ENCODE peak calls at places on chromosomes 3 and 15, in ten cellular contexts. J, G, W, U, F, B, Z, I, M and P are unnamed samples.

GRCh38 chr15:39300451-39301153 is 280.3 kb upstream of the THBS1 start:
- DNase-seq in Z (peak), B (peak), G (no peak), M (no peak), F (no peak), J (peak), I (no peak), U (no peak), W (no peak), P (peak)

GRCh38 chr15:34719051-34719882 is 35.5 kb downstream of the GJD2 start:
- DNase-seq in I (no peak), G (no peak), U (no peak), W (no peak), M (no peak), J (no peak), B (no peak), F (no peak), Z (no peak), P (no peak)

GRCh38 chr15:78739996-78740903 is 71.0 kb downstream of the ADAMTS7 start:
- DNase-seq in U (no peak), J (no peak), Z (peak), F (peak), G (no peak), B (peak), W (no peak), I (peak), M (peak), P (peak)

GRCh38 chr3:169145551-169145950 is 518.0 kb downstream of the MECOM start:
- DNase-seq in M (no peak), G (no peak), I (no peak), W (no peak), F (no peak), Z (no peak), U (no peak), J (no peak), B (no peak), P (no peak)

GRCh38 chr3:65831733-65832425 is 206.8 kb downstream of the MAGI1 start:
- DNase-seq in G (peak), F (no peak), U (no peak), J (no peak), I (no peak), Z (no peak), M (no peak), B (peak), W (no peak), P (peak)

GRCh38 chr15:74545776-74546656 is 5.0 kb downstream of the ARID3B start:
- DNase-seq in Z (peak), B (peak), F (peak), I (peak), U (peak), G (peak), W (no peak), J (peak), M (peak), P (peak)

GRCh38 chr15:66070220-66070934 is 183.2 kb downstream of the MEGF11 start:
- DNase-seq in F (no peak), G (no peak), B (no peak), J (no peak), U (no peak), W (no peak), I (no peak), Z (no peak), M (no peak), P (no peak)

GRCh38 chr3:153291052-153291689 is 129.1 kb downstream of the RAP2B start:
- DNase-seq in J (no peak), M (no peak), G (no peak), W (no peak), Z (peak), F (peak), I (peak), U (no peak), B (peak), P (peak)

GRCh38 chr3:88188436-88188835 is 38.7 kb downstream of the C3orf38 start:
- DNase-seq in J (no peak), F (no peak), B (peak), I (no peak), U (no peak), M (no peak), Z (peak), G (no peak), W (no peak), P (peak)

GRCh38 chr3:16550676-16551341 is 37.3 kb upstream of the RFTN1 start:
- DNase-seq in M (peak), J (peak), Z (peak), F (peak), B (peak), G (peak), I (peak), W (peak), U (no peak), P (peak)

GRCh38 chr15:70089692-70089971 is 8.1 kb downstream of the TLE3 start:
- DNase-seq in I (no peak), U (no peak), Z (no peak), W (no peak), B (no peak), G (no peak), M (no peak), J (no peak), F (no peak), P (no peak)

GRCh38 chr3:27360113-27361078 is 8.8 kb downstream of the NEK10 start:
- DNase-seq in M (no peak), Z (peak), J (no peak), W (peak), F (no peak), B (peak), G (no peak), U (no peak), I (no peak), P (peak)

GRCh38 chr3:13494463-13495350 is 14.6 kb downstream of the HDAC11 start:
- DNase-seq in Z (peak), I (no peak), F (peak), U (peak), M (no peak), W (no peak), G (no peak), B (peak), J (no peak), P (peak)

GRCh38 chr15:82298520-82298919 is 35.9 kb downstream of the SAXO2 start:
- DNase-seq in I (no peak), J (no peak), B (no peak), G (no peak), M (no peak), U (no peak), Z (no peak), W (no peak), F (no peak), P (peak)

GRCh38 chr15:92020207-92020606 is 166.7 kb downstream of the SLCO3A1 start:
- DNase-seq in G (no peak), J (no peak), B (no peak), F (no peak), Z (no peak), W (no peak), U (no peak), I (no peak), M (no peak), P (no peak)

GRCh38 chr15:92019706-92020105 is 166.2 kb downstream of the SLCO3A1 start:
- DNase-seq in U (no peak), F (no peak), W (no peak), Z (no peak), I (no peak), B (no peak), M (no peak), J (no peak), G (no peak), P (no peak)

GRCh38 chr15:92023971-92024370 is 170.5 kb downstream of the SLCO3A1 start:
- DNase-seq in U (no peak), Z (no peak), G (no peak), F (no peak), J (no peak), W (no peak), M (no peak), B (peak), I (no peak), P (no peak)

GRCh38 chr15:92020765-92021164 is 167.3 kb downstream of the SLCO3A1 start:
- DNase-seq in M (no peak), U (no peak), W (no peak), J (no peak), G (peak), B (peak), F (no peak), Z (no peak), I (no peak), P (no peak)

DNA sequence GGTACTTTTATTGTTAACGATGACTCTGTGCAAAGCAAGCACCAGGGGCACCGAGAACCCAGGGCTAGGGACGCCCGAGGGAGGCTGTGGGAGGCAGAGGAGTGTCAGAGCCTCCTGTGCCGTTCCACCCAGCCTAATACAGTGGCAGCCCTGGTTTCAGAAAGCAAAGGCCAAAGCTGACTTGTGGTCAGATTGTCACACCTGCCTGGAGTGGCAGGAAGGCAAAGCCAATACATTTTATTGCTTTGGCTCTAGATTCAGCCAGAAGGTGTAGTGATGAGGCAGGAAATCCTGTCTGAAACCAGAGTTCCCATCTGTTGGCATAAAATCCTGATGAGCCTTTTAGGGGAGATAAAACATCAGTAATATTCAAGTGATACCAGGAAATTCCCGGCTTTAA is 168.3 kb downstream of the SLCO3A1 start:
- DNase-seq in M (no peak), B (no peak), G (no peak), F (no peak), I (no peak), Z (no peak), J (no peak), U (no peak), W (no peak), P (no peak)
- TF ChIP-seq CTCF in M (no peak), B (no peak), G (no peak), F (no peak), I (no peak), Z (no peak), J (no peak), U (no peak), W (no peak), P (no peak)

DNA sequence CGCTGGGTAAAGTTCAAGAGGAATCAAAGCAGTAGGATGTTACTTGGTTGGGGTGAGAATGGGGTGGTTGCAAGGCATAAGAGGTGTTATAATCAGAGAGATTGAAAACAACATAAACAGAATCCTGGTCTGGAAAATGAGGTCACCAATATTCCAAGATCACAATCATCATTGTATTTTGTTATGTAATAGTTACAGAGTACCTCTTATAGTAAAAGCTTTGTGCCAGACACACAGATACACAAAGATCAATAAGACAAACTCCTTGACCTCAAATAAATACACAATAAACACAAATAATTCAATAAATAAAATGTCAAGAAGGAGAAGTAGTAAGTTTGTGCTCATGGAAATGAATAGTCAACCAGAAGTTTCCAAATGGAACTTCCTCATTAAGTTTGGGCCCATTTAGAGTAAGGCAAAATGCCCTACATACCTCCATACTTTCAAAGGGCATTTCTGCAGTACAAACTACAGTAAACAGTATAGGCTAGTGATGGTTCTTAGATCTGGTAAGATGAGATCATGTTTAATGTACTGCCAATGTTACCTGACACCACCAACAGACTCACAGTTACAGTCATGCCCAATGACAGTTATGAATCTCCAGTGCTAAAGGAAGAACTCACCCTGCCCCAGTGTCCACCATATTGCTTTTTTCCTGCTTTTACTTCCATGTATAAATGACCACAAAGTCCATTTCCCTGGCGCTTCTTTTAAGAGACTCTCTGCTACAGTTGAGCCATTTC is 93.4 kb downstream of the KCNMB2 start:
- DNase-seq in F (no peak), U (no peak), Z (no peak), G (no peak), B (no peak), J (no peak), M (no peak), W (no peak), I (no peak), P (no peak)
- H3K4me3 ChIP-seq in F (no peak), U (no peak), Z (no peak), G (no peak), B (no peak), J (no peak), M (no peak), W (no peak), I (no peak), P (no peak)

GRCh38 chr15:89034305-89034704 is 54.0 kb upstream of the ABHD2 start:
- DNase-seq in G (no peak), F (no peak), W (no peak), M (no peak), Z (peak), B (peak), I (peak), J (no peak), U (no peak), P (peak)
- TF ChIP-seq CTCF in G (peak), F (peak), W (peak), M (peak), Z (peak), B (peak), I (peak), J (peak), U (peak), P (peak)

DNA sequence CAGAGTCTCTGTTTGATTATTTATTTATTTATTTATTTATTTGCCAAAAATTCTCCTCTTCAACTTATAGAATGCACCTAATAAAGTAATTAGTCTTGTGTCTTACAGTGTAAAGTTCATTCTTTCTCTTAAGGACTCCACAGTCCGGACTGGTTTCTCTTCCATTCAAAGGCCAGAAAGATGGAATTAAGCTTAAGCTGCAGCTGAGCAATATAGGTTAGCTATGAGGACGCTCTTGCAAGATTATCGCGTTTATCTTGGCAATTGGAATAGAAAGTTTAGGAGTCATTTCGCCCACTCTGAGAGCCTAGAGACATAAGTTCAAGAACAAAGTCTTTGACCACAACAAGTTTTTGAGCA is 15.0 kb downstream of the TAGLN3 start:
- DNase-seq in G (no peak), M (no peak), I (no peak), W (no peak), J (no peak), U (no peak), Z (no peak), F (no peak), B (no peak), P (no peak)
- H3K4me3 ChIP-seq in G (no peak), M (no peak), I (no peak), W (no peak), J (no peak), U (peak), Z (no peak), F (no peak), B (no peak), P (no peak)

DNA sequence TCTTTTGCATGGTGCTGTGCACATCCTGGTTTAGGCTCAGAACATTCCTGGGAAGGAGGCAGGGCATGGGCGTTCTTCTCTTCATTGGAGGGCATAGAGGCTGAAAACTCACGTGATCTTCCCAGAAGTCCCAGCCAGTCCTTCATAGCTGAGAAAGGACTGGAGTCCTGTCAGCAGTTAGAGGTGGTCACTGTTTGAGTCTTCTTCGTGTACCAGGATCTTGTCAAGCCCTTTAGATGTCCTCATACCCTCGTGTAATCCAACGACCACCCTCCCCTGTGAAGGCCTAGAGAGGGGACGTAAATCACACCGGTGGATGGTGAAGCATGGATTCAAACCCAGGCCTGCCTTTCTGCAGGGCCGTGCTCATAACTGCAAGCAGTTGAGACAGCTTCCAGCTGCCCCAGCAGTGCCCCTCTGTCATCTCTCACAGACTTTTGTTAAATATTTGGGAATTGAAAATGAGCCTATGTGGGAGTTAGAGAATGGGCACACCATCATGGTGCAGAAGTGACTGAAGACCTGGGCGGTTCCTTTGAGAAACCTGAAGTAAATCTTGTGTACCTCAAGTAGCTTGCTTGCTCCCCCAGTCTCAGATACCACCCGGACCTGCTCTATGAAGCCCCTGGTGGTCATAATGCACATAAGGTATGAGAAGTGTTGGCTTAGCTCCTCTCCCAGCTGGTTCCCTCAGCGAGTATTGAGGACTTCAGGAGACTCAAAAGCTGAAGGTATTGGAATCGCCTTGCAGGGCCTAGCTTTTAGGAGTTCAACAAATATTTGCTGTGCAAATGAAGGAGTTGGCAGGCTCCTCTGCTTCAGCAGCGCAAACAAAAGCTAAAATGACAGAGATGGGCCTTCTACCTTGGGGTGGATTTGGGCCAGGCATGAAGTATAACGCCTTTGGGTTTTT is 1.4 kb downstream of the CMTM8 start:
- DNase-seq in Z (peak), J (no peak), I (peak), B (peak), U (no peak), M (no peak), G (no peak), W (no peak), F (peak), P (peak)
- TF ChIP-seq CTCF in Z (peak), J (peak), I (peak), B (peak), U (no peak), M (peak), G (peak), W (peak), F (peak), P (peak)

DNA sequence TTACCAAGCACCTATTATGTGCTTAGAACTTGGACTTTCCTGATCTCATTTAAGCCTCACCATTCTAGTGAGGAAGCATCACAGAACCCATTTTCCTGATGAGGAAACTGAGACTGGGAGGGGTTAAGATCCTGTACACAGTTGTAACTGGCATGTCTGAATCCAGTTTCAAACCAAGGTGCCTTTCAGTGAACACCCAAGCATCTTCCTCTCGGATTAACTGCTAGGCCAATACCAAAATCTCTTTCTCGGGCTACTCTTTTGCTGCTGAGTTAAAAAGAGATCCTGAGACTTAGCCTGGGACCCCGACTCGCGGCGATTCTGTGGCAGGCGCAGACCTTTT is 578 bp upstream of the CEMIP start:
- DNase-seq in B (no peak), G (no peak), M (no peak), I (no peak), J (no peak), U (no peak), Z (peak), F (no peak), W (no peak), P (no peak)
- H3K4me3 ChIP-seq in B (no peak), G (peak), M (no peak), I (peak), J (peak), U (peak), Z (peak), F (peak), W (peak), P (peak)

GRCh38 chr3:115085197-115085865 is 61.8 kb downstream of the ZBTB20 start:
- DNase-seq in Z (peak), M (no peak), I (no peak), U (no peak), W (no peak), G (no peak), B (no peak), F (peak), J (no peak), P (no peak)
- TF ChIP-seq CTCF in Z (no peak), M (peak), I (peak), U (no peak), W (peak), G (peak), B (peak), F (peak), J (peak), P (peak)

GRCh38 chr3:167568634-167569033 is 85.1 kb downstream of the WDR49 start:
- DNase-seq in M (no peak), J (no peak), B (no peak), U (no peak), I (no peak), F (no peak), W (no peak), G (no peak), Z (no peak), P (no peak)
- H3K4me3 ChIP-seq in M (no peak), J (no peak), B (no peak), U (no peak), I (no peak), F (no peak), W (no peak), G (no peak), Z (no peak), P (no peak)

GRCh38 chr3:141112686-141113255 is 61.6 kb downstream of the SPSB4 start:
- DNase-seq in F (no peak), G (no peak), J (no peak), W (no peak), Z (no peak), I (no peak), U (no peak), M (peak), B (no peak), P (no peak)

GRCh38 chr3:141116791-141117190 is 65.6 kb downstream of the SPSB4 start:
- DNase-seq in Z (no peak), B (no peak), J (no peak), G (no peak), W (no peak), I (no peak), F (no peak), M (no peak), U (no peak), P (no peak)

GRCh38 chr3:141115752-141116541 is 64.8 kb downstream of the SPSB4 start:
- DNase-seq in G (no peak), Z (no peak), J (no peak), F (no peak), B (no peak), M (peak), U (no peak), I (no peak), W (no peak), P (peak)

GRCh38 chr3:141114179-141114745 is 63.1 kb downstream of the SPSB4 start:
- DNase-seq in G (no peak), M (peak), B (no peak), I (no peak), Z (no peak), F (no peak), J (no peak), U (no peak), W (no peak), P (no peak)

GRCh38 chr3:141114816-141115458 is 63.8 kb downstream of the SPSB4 start:
- DNase-seq in Z (peak), J (no peak), G (no peak), I (peak), W (no peak), F (peak), U (no peak), B (no peak), M (no peak), P (no peak)
- TF ChIP-seq CTCF in Z (no peak), J (peak), G (peak), I (peak), W (peak), F (no peak), U (peak), B (peak), M (peak), P (peak)

DNA sequence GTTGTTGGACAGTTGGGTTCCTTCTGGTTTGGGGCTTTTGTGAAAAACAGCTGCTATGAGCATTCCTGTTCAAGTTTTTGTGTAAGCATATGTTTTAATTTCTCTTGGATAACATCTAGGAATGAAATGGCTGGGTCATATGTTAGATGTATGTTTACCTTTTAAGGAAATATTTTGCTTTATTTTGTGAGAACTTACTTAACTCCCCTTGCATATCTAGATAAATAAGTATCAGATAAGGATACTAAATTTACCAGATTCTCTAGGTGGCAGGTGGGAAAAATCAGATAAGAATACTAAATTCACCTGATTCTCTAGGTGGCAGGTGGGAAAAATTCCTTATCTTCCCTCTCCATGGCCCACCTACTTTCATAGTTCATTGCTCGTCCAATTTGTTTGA is 1.1 kb upstream of the PLS1 start:
- DNase-seq in F (no peak), W (no peak), G (no peak), B (no peak), I (no peak), J (no peak), M (no peak), Z (no peak), U (no peak), P (no peak)
- H3K4me3 ChIP-seq in F (peak), W (peak), G (no peak), B (no peak), I (peak), J (no peak), M (no peak), Z (peak), U (no peak), P (no peak)